ENCODE peak calls at places on chromosomes 4 and X, in seven cellular contexts. N is activated CD4-positive, alpha-beta T cell treated with anti-CD3 and anti-CD28 coated beads, Interleukin-2, amount 50 U/mL, for 1 hour; S is stimulated activated CD8-positive, alpha-beta memory T cell treated with anti-CD3 and anti-CD28 coated beads, Interleukin-15, amount 100 ng/mL, for 24 hours; L is activated naive CD8-positive, alpha-beta T cell treated with anti-CD3 and anti-CD28 coated beads, Interleukin-2, amount 50 U/mL, for 24 hours; T is neuronal stem cell; F is left lung; H is IMR-90. D is an unnamed sample.

GRCh38 chr4:120209706-120210105 is 143.1 kb upstream of the MAD2L1 start:
- DNase-seq in L (no peak), H (no peak), N (no peak), T (no peak), S (no peak), F (no peak), D (no peak)

GRCh38 chr4:140094701-140095420 is 59.1 kb downstream of the MAML3 start:
- DNase-seq in L (peak), T (no peak), F (peak), S (no peak), N (peak), H (peak), D (no peak)

GRCh38 chrX:115547448-115547847 is 13.5 kb upstream of the PLS3 start:
- DNase-seq in S (no peak), N (no peak), L (no peak), T (no peak), F (no peak), H (no peak), D (no peak)

GRCh38 chr4:72312032-72312650 is 256.9 kb downstream of the ADAMTS3 start:
- DNase-seq in F (peak), S (no peak), N (no peak), L (no peak), H (peak), T (peak), D (no peak)

GRCh38 chr4:151226004-151226932 is 50.7 kb upstream of the PRSS48 start:
- DNase-seq in S (no peak), T (no peak), L (no peak), F (no peak), N (no peak), H (peak), D (no peak)

GRCh38 chrX:115630204-115630603 is 69.2 kb downstream of the PLS3 start:
- DNase-seq in S (no peak), L (no peak), H (no peak), T (no peak), N (no peak), F (no peak), D (no peak)

GRCh38 chr4:157023941-157024340 is 52.0 kb upstream of the GLRB start:
- DNase-seq in T (no peak), N (no peak), F (no peak), S (no peak), H (no peak), L (no peak), D (no peak)

GRCh38 chr4:31015123-31015522 is 295.0 kb downstream of the PCDH7 start:
- DNase-seq in H (no peak), S (no peak), T (no peak), N (no peak), L (no peak), F (no peak), D (no peak)

GRCh38 chrX:138946941-138947340 is 235.4 kb upstream of the FGF13 start:
- DNase-seq in S (no peak), T (no peak), F (no peak), L (no peak), H (no peak), N (no peak), D (no peak)

GRCh38 chr4:125539691-125540090 is 224.9 kb downstream of the FAT4 start:
- DNase-seq in N (no peak), L (no peak), H (no peak), F (no peak), T (no peak), S (no peak), D (no peak)

GRCh38 chr4:47623916-47624554 is 139.0 kb downstream of the ATP10D start:
- DNase-seq in N (no peak), H (peak), F (no peak), T (no peak), S (no peak), L (no peak), D (no peak)

GRCh38 chr4:169658970-169659735 is 38.8 kb downstream of the CLCN3 start:
- DNase-seq in L (no peak), N (no peak), T (no peak), F (no peak), H (no peak), S (no peak), D (no peak)

GRCh38 chr4:81366786-81367185 is 104.9 kb downstream of the RASGEF1B start:
- DNase-seq in F (no peak), N (no peak), S (no peak), T (no peak), H (no peak), L (no peak), D (no peak)

GRCh38 chr4:40525811-40526598 is 103.7 kb downstream of the RBM47 start:
- DNase-seq in T (no peak), H (peak), N (no peak), S (no peak), F (no peak), L (no peak), D (no peak)

GRCh38 chrX:99394450-99394849 is 1015.6 kb downstream of the PCDH19 start:
- DNase-seq in S (no peak), N (no peak), F (no peak), H (no peak), T (no peak), L (no peak), D (no peak)

GRCh38 chr4:69096111-69096656 is at the start of gene UGT2B7:
- DNase-seq in L (no peak), H (no peak), T (no peak), N (no peak), S (no peak), F (no peak), D (no peak)